ENCODE peak calls at places on chromosomes 3 and 15, in seven cellular contexts. One of them, this sample, is unnamed.

GRCh38 chr3:174023445-174023844 is 625.9 kb downstream of the NLGN1 start:
- DNase-seq in IMR-90: peak; percentile 21
- DNase-seq in bronchial epithelial cell: no peak
- DNase-seq in HL-60: no peak
- DNase-seq in ovary: no peak
- DNase-seq in neural crest cell: no peak
- DNase-seq in transverse colon: no peak
- DNase-seq in this sample: no peak

GRCh38 chr3:168073842-168074311 is 21.8 kb downstream of the GOLIM4 start:
- DNase-seq in IMR-90: no peak
- DNase-seq in bronchial epithelial cell: no peak
- DNase-seq in HL-60: no peak
- DNase-seq in ovary: no peak
- DNase-seq in neural crest cell: no peak
- DNase-seq in transverse colon: no peak
- DNase-seq in this sample: no peak

GRCh38 chr3:46661776-46662766 is 31.4 kb downstream of the ALS2CL start:
- DNase-seq in IMR-90: no peak
- DNase-seq in bronchial epithelial cell: no peak
- DNase-seq in HL-60: no peak
- DNase-seq in ovary: no peak
- DNase-seq in neural crest cell: no peak
- DNase-seq in transverse colon: peak; percentile 3
- DNase-seq in this sample: peak; percentile 30

GRCh38 chr3:25441234-25441856 is 13.3 kb downstream of the RARB start:
- DNase-seq in IMR-90: no peak
- DNase-seq in bronchial epithelial cell: no peak
- DNase-seq in HL-60: peak; percentile 23
- DNase-seq in ovary: no peak
- DNase-seq in neural crest cell: no peak
- DNase-seq in transverse colon: peak; percentile 17
- DNase-seq in this sample: no peak

GRCh38 chr15:78928616-78929093 is 16.2 kb downstream of the CTSH start:
- DNase-seq in IMR-90: no peak
- DNase-seq in bronchial epithelial cell: no peak
- DNase-seq in HL-60: no peak
- DNase-seq in ovary: no peak
- DNase-seq in neural crest cell: no peak
- DNase-seq in transverse colon: no peak
- DNase-seq in this sample: no peak

GRCh38 chr15:67125589-67126502 is 60.4 kb downstream of the SMAD3 start:
- DNase-seq in IMR-90: peak; percentile 100
- DNase-seq in bronchial epithelial cell: peak; percentile 95
- DNase-seq in HL-60: no peak
- DNase-seq in ovary: peak; percentile 79
- DNase-seq in neural crest cell: no peak
- DNase-seq in transverse colon: no peak
- DNase-seq in this sample: no peak

GRCh38 chr3:71066356-71066755 is 517.2 kb downstream of the FOXP1 start:
- DNase-seq in IMR-90: no peak
- DNase-seq in bronchial epithelial cell: no peak
- DNase-seq in HL-60: peak; percentile 63
- DNase-seq in ovary: peak; percentile 40
- DNase-seq in neural crest cell: no peak
- DNase-seq in transverse colon: peak; percentile 43
- DNase-seq in this sample: no peak

GRCh38 chr3:31403197-31403596 is 129.5 kb upstream of the STT3B start:
- DNase-seq in IMR-90: no peak
- DNase-seq in bronchial epithelial cell: no peak
- DNase-seq in HL-60: no peak
- DNase-seq in ovary: no peak
- DNase-seq in neural crest cell: no peak
- DNase-seq in transverse colon: no peak
- DNase-seq in this sample: no peak

GRCh38 chr3:4584537-4585249 is 91.5 kb downstream of the ITPR1 start:
- DNase-seq in IMR-90: peak; percentile 16
- DNase-seq in bronchial epithelial cell: no peak
- DNase-seq in HL-60: peak; percentile 63
- DNase-seq in ovary: peak; percentile 54
- DNase-seq in neural crest cell: no peak
- DNase-seq in transverse colon: peak; percentile 15
- DNase-seq in this sample: no peak

GRCh38 chr15:80559320-80559693 is 135.8 kb upstream of the ABHD17C start:
- DNase-seq in IMR-90: no peak
- DNase-seq in bronchial epithelial cell: no peak
- DNase-seq in HL-60: no peak
- DNase-seq in ovary: no peak
- DNase-seq in neural crest cell: no peak
- DNase-seq in transverse colon: no peak
- DNase-seq in this sample: no peak

GRCh38 chr3:123720638-123721037 is 135.8 kb upstream of the HACD2 start:
- DNase-seq in IMR-90: no peak
- DNase-seq in bronchial epithelial cell: no peak
- DNase-seq in HL-60: no peak
- DNase-seq in ovary: no peak
- DNase-seq in neural crest cell: no peak
- DNase-seq in transverse colon: no peak
- DNase-seq in this sample: no peak

GRCh38 chr3:116569611-116570010 is 124.3 kb upstream of the LSAMP start:
- DNase-seq in IMR-90: peak; percentile 53
- DNase-seq in bronchial epithelial cell: peak; percentile 20
- DNase-seq in HL-60: no peak
- DNase-seq in ovary: no peak
- DNase-seq in neural crest cell: no peak
- DNase-seq in transverse colon: no peak
- DNase-seq in this sample: no peak

GRCh38 chr15:37789392-37789776 is 145.1 kb upstream of the TMCO5A start:
- DNase-seq in IMR-90: no peak
- DNase-seq in bronchial epithelial cell: no peak
- DNase-seq in HL-60: no peak
- DNase-seq in ovary: no peak
- DNase-seq in neural crest cell: no peak
- DNase-seq in transverse colon: no peak
- DNase-seq in this sample: no peak

GRCh38 chr15:64690578-64691296 is 84.7 kb downstream of the RBPMS2 start:
- DNase-seq in IMR-90: no peak
- DNase-seq in bronchial epithelial cell: no peak
- DNase-seq in HL-60: no peak
- DNase-seq in ovary: peak; percentile 45
- DNase-seq in neural crest cell: no peak
- DNase-seq in transverse colon: no peak
- DNase-seq in this sample: no peak

GRCh38 chr15:84804005-84804803 is 13.0 kb upstream of the ALPK3 start:
- DNase-seq in IMR-90: no peak
- DNase-seq in bronchial epithelial cell: no peak
- DNase-seq in HL-60: no peak
- DNase-seq in ovary: no peak
- DNase-seq in neural crest cell: no peak
- DNase-seq in transverse colon: no peak
- DNase-seq in this sample: no peak

GRCh38 chr15:74291101-74292071 is 55.3 kb downstream of the CCDC33 start:
- DNase-seq in IMR-90: peak; percentile 68
- DNase-seq in bronchial epithelial cell: peak; percentile 41
- DNase-seq in HL-60: peak; percentile 41
- DNase-seq in ovary: peak; percentile 80
- DNase-seq in neural crest cell: peak; percentile 98
- DNase-seq in transverse colon: peak; percentile 66
- DNase-seq in this sample: peak; percentile 86

GRCh38 chr3:186255703-186256331 is 106.2 kb downstream of the DGKG start:
- DNase-seq in IMR-90: no peak
- DNase-seq in bronchial epithelial cell: peak; percentile 55
- DNase-seq in HL-60: peak; percentile 74
- DNase-seq in ovary: no peak
- DNase-seq in neural crest cell: no peak
- DNase-seq in transverse colon: peak; percentile 41
- DNase-seq in this sample: no peak

GRCh38 chr3:186589856-186590579 is 19.5 kb downstream of the DNAJB11 start:
- DNase-seq in IMR-90: peak; percentile 20
- DNase-seq in bronchial epithelial cell: peak; percentile 99
- DNase-seq in HL-60: no peak
- DNase-seq in ovary: no peak
- DNase-seq in neural crest cell: no peak
- DNase-seq in transverse colon: no peak
- DNase-seq in this sample: no peak

GRCh38 chr3:41997702-41998551 is 36.0 kb upstream of the ULK4 start:
- DNase-seq in IMR-90: peak; percentile 3
- DNase-seq in bronchial epithelial cell: no peak
- DNase-seq in HL-60: no peak
- DNase-seq in ovary: no peak
- DNase-seq in neural crest cell: peak; percentile 19
- DNase-seq in transverse colon: no peak
- DNase-seq in this sample: no peak

GRCh38 chr15:98959640-98960007 is 48.0 kb downstream of the PGPEP1L start:
- DNase-seq in IMR-90: no peak
- DNase-seq in bronchial epithelial cell: no peak
- DNase-seq in HL-60: no peak
- DNase-seq in ovary: no peak
- DNase-seq in neural crest cell: no peak
- DNase-seq in transverse colon: no peak
- DNase-seq in this sample: no peak

GRCh38 chr15:28886431-28887343 is 913 bp downstream of the APBA2 start:
- DNase-seq in IMR-90: no peak
- DNase-seq in bronchial epithelial cell: no peak
- DNase-seq in HL-60: no peak
- DNase-seq in ovary: no peak
- DNase-seq in neural crest cell: no peak
- DNase-seq in transverse colon: no peak
- DNase-seq in this sample: peak; percentile 48

GRCh38 chr3:128416578-128417150 is 50.0 kb downstream of the DNAJB8 start:
- DNase-seq in IMR-90: peak; percentile 71
- DNase-seq in bronchial epithelial cell: peak; percentile 54
- DNase-seq in HL-60: peak; percentile 77
- DNase-seq in ovary: no peak
- DNase-seq in neural crest cell: no peak
- DNase-seq in transverse colon: no peak
- DNase-seq in this sample: no peak

DNA sequence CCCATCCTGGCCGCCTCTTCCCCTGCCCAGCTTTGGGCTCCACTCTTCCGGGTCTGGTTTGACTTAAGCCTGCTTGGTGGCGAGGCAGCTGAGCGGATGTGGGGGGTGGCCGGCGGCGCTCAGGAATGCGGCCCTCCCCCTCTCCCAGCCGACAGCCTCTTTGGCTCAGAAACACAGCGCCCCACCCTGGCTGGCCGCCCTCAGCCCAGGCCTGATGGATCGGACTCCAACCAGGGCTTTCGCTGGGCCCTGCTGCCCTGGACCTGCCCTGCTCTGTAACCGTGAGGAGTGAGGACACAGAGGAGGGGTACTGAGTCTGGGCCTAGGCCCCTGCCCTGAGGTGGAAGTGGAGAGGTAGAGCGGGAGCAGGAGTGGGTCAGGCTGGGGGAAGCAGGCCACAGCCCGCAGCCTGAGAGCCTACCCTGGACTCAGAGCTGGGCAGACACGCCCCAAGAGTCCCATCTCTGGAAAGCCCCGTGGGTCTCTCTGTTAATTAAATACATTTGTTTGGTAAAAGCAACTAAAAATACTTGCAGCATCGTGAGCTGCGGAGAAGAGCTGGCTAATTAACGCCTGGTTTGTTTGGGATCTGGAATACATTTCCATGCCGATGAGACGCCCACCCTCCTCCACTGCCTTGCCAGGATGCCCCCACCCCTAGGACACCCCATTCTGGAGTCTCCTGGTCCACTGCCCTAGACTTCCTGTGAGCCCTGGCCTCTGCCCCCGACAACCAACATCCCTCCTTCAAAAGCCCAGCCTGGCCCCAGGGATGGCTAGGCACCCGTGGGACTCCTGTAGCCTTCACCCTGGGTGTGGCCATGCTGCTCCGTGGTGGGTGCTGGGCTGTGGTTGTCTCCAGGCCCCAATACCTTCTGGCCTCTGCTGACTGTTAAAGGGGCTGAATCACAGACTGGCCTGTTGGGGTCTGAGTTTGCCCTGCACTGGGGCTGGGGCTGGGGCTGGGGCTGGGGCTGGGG is 19.6 kb downstream of the PLXNA1 start:
- DNase-seq in IMR-90: peak; percentile 89
- DNase-seq in bronchial epithelial cell: peak; percentile 72
- DNase-seq in HL-60: no peak
- DNase-seq in ovary: peak; percentile 89
- DNase-seq in neural crest cell: peak; percentile 56
- DNase-seq in transverse colon: peak; percentile 55
- DNase-seq in this sample: peak; percentile 62
- TF ChIP-seq CTCF in IMR-90: peak; percentile 69
- TF ChIP-seq CTCF in bronchial epithelial cell: peak; percentile 72
- TF ChIP-seq CTCF in HL-60: no peak
- TF ChIP-seq CTCF in ovary: peak; percentile 46
- TF ChIP-seq CTCF in neural crest cell: peak; percentile 54
- TF ChIP-seq CTCF in transverse colon: no peak
- TF ChIP-seq CTCF in this sample: peak; percentile 35

GRCh38 chr3:8278448-8278847 is 223.2 kb upstream of the LMCD1 start:
- DNase-seq in IMR-90: no peak
- DNase-seq in bronchial epithelial cell: no peak
- DNase-seq in HL-60: peak; percentile 57
- DNase-seq in ovary: no peak
- DNase-seq in neural crest cell: no peak
- DNase-seq in transverse colon: no peak
- DNase-seq in this sample: no peak
- TF ChIP-seq CTCF in IMR-90: no peak
- TF ChIP-seq CTCF in bronchial epithelial cell: no peak
- TF ChIP-seq CTCF in HL-60: no peak
- TF ChIP-seq CTCF in ovary: no peak
- TF ChIP-seq CTCF in neural crest cell: no peak
- TF ChIP-seq CTCF in transverse colon: no peak
- TF ChIP-seq CTCF in this sample: no peak

GRCh38 chr3:16407365-16407764 is 106.1 kb downstream of the RFTN1 start:
- DNase-seq in IMR-90: no peak
- DNase-seq in bronchial epithelial cell: no peak
- DNase-seq in HL-60: no peak
- DNase-seq in ovary: no peak
- DNase-seq in neural crest cell: no peak
- DNase-seq in transverse colon: no peak
- DNase-seq in this sample: no peak

GRCh38 chr3:16412192-16412808 is 101.2 kb downstream of the RFTN1 start:
- DNase-seq in IMR-90: no peak
- DNase-seq in bronchial epithelial cell: no peak
- DNase-seq in HL-60: no peak
- DNase-seq in ovary: no peak
- DNase-seq in neural crest cell: no peak
- DNase-seq in transverse colon: no peak
- DNase-seq in this sample: no peak

GRCh38 chr3:16409032-16409431 is 104.5 kb downstream of the RFTN1 start:
- DNase-seq in IMR-90: no peak
- DNase-seq in bronchial epithelial cell: no peak
- DNase-seq in HL-60: no peak
- DNase-seq in ovary: no peak
- DNase-seq in neural crest cell: no peak
- DNase-seq in transverse colon: no peak
- DNase-seq in this sample: no peak

GRCh38 chr3:16410659-16411058 is 102.8 kb downstream of the RFTN1 start:
- DNase-seq in IMR-90: no peak
- DNase-seq in bronchial epithelial cell: no peak
- DNase-seq in HL-60: no peak
- DNase-seq in ovary: no peak
- DNase-seq in neural crest cell: no peak
- DNase-seq in transverse colon: no peak
- DNase-seq in this sample: no peak

GRCh38 chr3:16411450-16411849 is 102.0 kb downstream of the RFTN1 start:
- DNase-seq in IMR-90: no peak
- DNase-seq in bronchial epithelial cell: no peak
- DNase-seq in HL-60: no peak
- DNase-seq in ovary: no peak
- DNase-seq in neural crest cell: no peak
- DNase-seq in transverse colon: no peak
- DNase-seq in this sample: no peak
- TF ChIP-seq CTCF in IMR-90: no peak
- TF ChIP-seq CTCF in bronchial epithelial cell: no peak
- TF ChIP-seq CTCF in HL-60: no peak
- TF ChIP-seq CTCF in ovary: no peak
- TF ChIP-seq CTCF in neural crest cell: no peak
- TF ChIP-seq CTCF in transverse colon: no peak
- TF ChIP-seq CTCF in this sample: no peak

GRCh38 chr3:132665230-132665629 is 5.1 kb downstream of the UBA5 start:
- DNase-seq in IMR-90: no peak
- DNase-seq in bronchial epithelial cell: no peak
- DNase-seq in HL-60: no peak
- DNase-seq in ovary: no peak
- DNase-seq in neural crest cell: no peak
- DNase-seq in transverse colon: no peak
- DNase-seq in this sample: no peak
- TF ChIP-seq CTCF in IMR-90: no peak
- TF ChIP-seq CTCF in bronchial epithelial cell: no peak
- TF ChIP-seq CTCF in HL-60: no peak
- TF ChIP-seq CTCF in ovary: no peak
- TF ChIP-seq CTCF in neural crest cell: no peak
- TF ChIP-seq CTCF in transverse colon: no peak
- TF ChIP-seq CTCF in this sample: no peak